ENCODE peak calls at places on chromosome X, in six cellular contexts. One of them, this sample, is unnamed.

GRCh38 chrX:107576392-107576791 is 51.9 kb upstream of the PRPS1 start:
- DNase-seq in thyroid gland: no peak
- DNase-seq in CD8-positive, alpha-beta T cell: no peak
- DNase-seq in fibroblast of lung: no peak
- DNase-seq in right lobe of liver: no peak
- DNase-seq in heart left ventricle: no peak
- DNase-seq in this sample: no peak

GRCh38 chrX:68867458-68868166 is 38.8 kb downstream of the EFNB1 start:
- DNase-seq in heart left ventricle: no peak
- DNase-seq in CD8-positive, alpha-beta T cell: no peak
- DNase-seq in fibroblast of lung: no peak
- DNase-seq in right lobe of liver: no peak
- DNase-seq in thyroid gland: peak; percentile 2
- DNase-seq in this sample: peak; percentile 23

GRCh38 chrX:7444967-7445366 is 297.0 kb upstream of the PUDP start:
- DNase-seq in CD8-positive, alpha-beta T cell: no peak
- DNase-seq in fibroblast of lung: no peak
- DNase-seq in thyroid gland: no peak
- DNase-seq in heart left ventricle: no peak
- DNase-seq in right lobe of liver: no peak
- DNase-seq in this sample: no peak

GRCh38 chrX:15349046-15349445 is 13.7 kb upstream of the PIGA start:
- DNase-seq in CD8-positive, alpha-beta T cell: no peak
- DNase-seq in right lobe of liver: no peak
- DNase-seq in heart left ventricle: no peak
- DNase-seq in fibroblast of lung: peak; percentile 78
- DNase-seq in thyroid gland: peak; percentile 33
- DNase-seq in this sample: no peak

GRCh38 chrX:107579956-107580355 is 48.4 kb upstream of the PRPS1 start:
- DNase-seq in right lobe of liver: no peak
- DNase-seq in heart left ventricle: no peak
- DNase-seq in CD8-positive, alpha-beta T cell: no peak
- DNase-seq in fibroblast of lung: peak; percentile 70
- DNase-seq in thyroid gland: no peak
- DNase-seq in this sample: no peak

GRCh38 chrX:107659768-107660167 is 31.5 kb downstream of the PRPS1 start:
- DNase-seq in fibroblast of lung: peak; percentile 84
- DNase-seq in CD8-positive, alpha-beta T cell: no peak
- DNase-seq in right lobe of liver: no peak
- DNase-seq in thyroid gland: no peak
- DNase-seq in heart left ventricle: no peak
- DNase-seq in this sample: no peak

GRCh38 chrX:13000311-13000811 is 25.5 kb downstream of the TMSB4X start:
- DNase-seq in fibroblast of lung: no peak
- DNase-seq in right lobe of liver: no peak
- DNase-seq in CD8-positive, alpha-beta T cell: peak; percentile 54
- DNase-seq in heart left ventricle: no peak
- DNase-seq in thyroid gland: peak; percentile 36
- DNase-seq in this sample: no peak

GRCh38 chrX:50107470-50107869 is 93.3 kb downstream of the AKAP4 start:
- DNase-seq in fibroblast of lung: no peak
- DNase-seq in heart left ventricle: no peak
- DNase-seq in thyroid gland: no peak
- DNase-seq in CD8-positive, alpha-beta T cell: no peak
- DNase-seq in right lobe of liver: no peak
- DNase-seq in this sample: no peak

GRCh38 chrX:47586043-47586787 is 4.0 kb downstream of the TIMP1 start:
- DNase-seq in thyroid gland: no peak
- DNase-seq in CD8-positive, alpha-beta T cell: no peak
- DNase-seq in fibroblast of lung: no peak
- DNase-seq in right lobe of liver: no peak
- DNase-seq in heart left ventricle: no peak
- DNase-seq in this sample: no peak

GRCh38 chrX:45229348-45229747 is 28.7 kb upstream of the DIPK2B start:
- DNase-seq in CD8-positive, alpha-beta T cell: no peak
- DNase-seq in right lobe of liver: no peak
- DNase-seq in heart left ventricle: no peak
- DNase-seq in thyroid gland: no peak
- DNase-seq in fibroblast of lung: no peak
- DNase-seq in this sample: no peak

GRCh38 chrX:45228126-45228525 is 27.4 kb upstream of the DIPK2B start:
- DNase-seq in thyroid gland: no peak
- DNase-seq in fibroblast of lung: no peak
- DNase-seq in right lobe of liver: no peak
- DNase-seq in heart left ventricle: no peak
- DNase-seq in CD8-positive, alpha-beta T cell: no peak
- DNase-seq in this sample: no peak

GRCh38 chrX:45232139-45232538 is 31.5 kb upstream of the DIPK2B start:
- DNase-seq in heart left ventricle: no peak
- DNase-seq in CD8-positive, alpha-beta T cell: no peak
- DNase-seq in thyroid gland: no peak
- DNase-seq in fibroblast of lung: no peak
- DNase-seq in right lobe of liver: no peak
- DNase-seq in this sample: no peak

GRCh38 chrX:45233541-45233940 is 32.9 kb upstream of the DIPK2B start:
- DNase-seq in right lobe of liver: no peak
- DNase-seq in thyroid gland: no peak
- DNase-seq in fibroblast of lung: no peak
- DNase-seq in heart left ventricle: no peak
- DNase-seq in CD8-positive, alpha-beta T cell: no peak
- DNase-seq in this sample: no peak

GRCh38 chrX:45230410-45230809 is 29.7 kb upstream of the DIPK2B start:
- DNase-seq in fibroblast of lung: no peak
- DNase-seq in thyroid gland: no peak
- DNase-seq in heart left ventricle: no peak
- DNase-seq in CD8-positive, alpha-beta T cell: no peak
- DNase-seq in right lobe of liver: no peak
- DNase-seq in this sample: no peak
- H3K9me3 ChIP-seq in fibroblast of lung: no peaks in the 10 kb centered on the region
- H3K9me3 ChIP-seq in thyroid gland: no peaks in the 10 kb centered on the region
- H3K9me3 ChIP-seq in heart left ventricle: no peaks in the 10 kb centered on the region
- H3K9me3 ChIP-seq in CD8-positive, alpha-beta T cell: no peaks in the 10 kb centered on the region
- H3K9me3 ChIP-seq in right lobe of liver: no peaks in the 10 kb centered on the region
- H3K9me3 ChIP-seq in this sample: no peaks in the 10 kb centered on the region

GRCh38 chrX:53563324-53563723 is 123.2 kb downstream of the HUWE1 start:
- DNase-seq in fibroblast of lung: no peak
- DNase-seq in thyroid gland: no peak
- DNase-seq in right lobe of liver: no peak
- DNase-seq in heart left ventricle: no peak
- DNase-seq in CD8-positive, alpha-beta T cell: no peak
- DNase-seq in this sample: no peak
- H3K36me3 ChIP-seq in fibroblast of lung: peaks cover 16% of the 10 kb centered on the region
- H3K36me3 ChIP-seq in thyroid gland: peaks cover 34% of the 10 kb centered on the region
- H3K36me3 ChIP-seq in right lobe of liver: no peaks in the 10 kb centered on the region
- H3K36me3 ChIP-seq in heart left ventricle: peaks cover 10% of the 10 kb centered on the region
- H3K36me3 ChIP-seq in CD8-positive, alpha-beta T cell: peaks cover 72% of the 10 kb centered on the region
- H3K36me3 ChIP-seq in this sample: peaks cover 78% of the 10 kb centered on the region

GRCh38 chrX:67346667-67347066 is 197.2 kb upstream of the AR start:
- DNase-seq in heart left ventricle: no peak
- DNase-seq in fibroblast of lung: no peak
- DNase-seq in thyroid gland: no peak
- DNase-seq in right lobe of liver: peak; percentile 61
- DNase-seq in CD8-positive, alpha-beta T cell: no peak
- DNase-seq in this sample: no peak

GRCh38 chrX:67351411-67351810 is 192.4 kb upstream of the AR start:
- DNase-seq in right lobe of liver: no peak
- DNase-seq in thyroid gland: no peak
- DNase-seq in fibroblast of lung: no peak
- DNase-seq in heart left ventricle: no peak
- DNase-seq in CD8-positive, alpha-beta T cell: no peak
- DNase-seq in this sample: no peak

GRCh38 chrX:67346225-67346624 is 197.6 kb upstream of the AR start:
- DNase-seq in fibroblast of lung: no peak
- DNase-seq in CD8-positive, alpha-beta T cell: no peak
- DNase-seq in heart left ventricle: no peak
- DNase-seq in right lobe of liver: no peak
- DNase-seq in thyroid gland: no peak
- DNase-seq in this sample: no peak

GRCh38 chrX:67342138-67342537 is 201.7 kb upstream of the AR start:
- DNase-seq in thyroid gland: no peak
- DNase-seq in fibroblast of lung: no peak
- DNase-seq in CD8-positive, alpha-beta T cell: no peak
- DNase-seq in right lobe of liver: no peak
- DNase-seq in heart left ventricle: no peak
- DNase-seq in this sample: no peak

DNA sequence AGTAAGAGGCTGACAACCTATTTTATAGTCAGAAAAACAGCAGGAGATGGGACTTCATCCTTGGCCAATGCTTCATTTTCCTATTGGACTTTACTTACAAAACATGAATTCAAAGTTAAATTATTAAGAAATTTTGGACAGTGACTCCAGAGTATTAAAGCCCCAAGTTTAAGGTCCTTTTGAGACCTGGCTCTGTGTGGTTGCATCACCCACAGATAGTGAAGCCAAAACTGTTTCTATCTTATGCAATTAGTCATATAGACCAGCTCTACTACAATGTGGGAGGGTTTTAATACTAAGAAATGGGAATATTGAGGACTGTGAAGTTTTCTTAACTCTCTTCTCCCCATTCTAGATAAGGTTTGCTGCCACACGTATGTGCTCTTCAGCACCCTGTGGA is 196.7 kb upstream of the AR start:
- DNase-seq in right lobe of liver: no peak
- DNase-seq in fibroblast of lung: no peak
- DNase-seq in CD8-positive, alpha-beta T cell: no peak
- DNase-seq in heart left ventricle: no peak
- DNase-seq in thyroid gland: no peak
- DNase-seq in this sample: no peak
- H3K9me3 ChIP-seq in right lobe of liver: no peaks in the 10 kb centered on the region
- H3K9me3 ChIP-seq in fibroblast of lung: no peaks in the 10 kb centered on the region
- H3K9me3 ChIP-seq in CD8-positive, alpha-beta T cell: no peaks in the 10 kb centered on the region
- H3K9me3 ChIP-seq in heart left ventricle: no peaks in the 10 kb centered on the region
- H3K9me3 ChIP-seq in thyroid gland: no peaks in the 10 kb centered on the region
- H3K9me3 ChIP-seq in this sample: no peaks in the 10 kb centered on the region

GRCh38 chrX:103782640-103783039 is 6.0 kb downstream of the PLP1 start:
- DNase-seq in heart left ventricle: no peak
- DNase-seq in right lobe of liver: no peak
- DNase-seq in CD8-positive, alpha-beta T cell: no peak
- DNase-seq in fibroblast of lung: no peak
- DNase-seq in thyroid gland: no peak
- DNase-seq in this sample: no peak

GRCh38 chrX:103783971-103784370 is 7.3 kb downstream of the PLP1 start:
- DNase-seq in heart left ventricle: no peak
- DNase-seq in thyroid gland: no peak
- DNase-seq in right lobe of liver: no peak
- DNase-seq in fibroblast of lung: no peak
- DNase-seq in CD8-positive, alpha-beta T cell: no peak
- DNase-seq in this sample: no peak

GRCh38 chrX:103780701-103781402 is 4.2 kb downstream of the PLP1 start:
- DNase-seq in fibroblast of lung: no peak
- DNase-seq in thyroid gland: no peak
- DNase-seq in right lobe of liver: no peak
- DNase-seq in CD8-positive, alpha-beta T cell: no peak
- DNase-seq in heart left ventricle: no peak
- DNase-seq in this sample: no peak

GRCh38 chrX:103776586-103776985 is at the start of gene PLP1:
- DNase-seq in heart left ventricle: no peak
- DNase-seq in thyroid gland: no peak
- DNase-seq in fibroblast of lung: no peak
- DNase-seq in CD8-positive, alpha-beta T cell: no peak
- DNase-seq in right lobe of liver: no peak
- DNase-seq in this sample: no peak

GRCh38 chrX:103779156-103779555 is 2.5 kb downstream of the PLP1 start:
- DNase-seq in heart left ventricle: no peak
- DNase-seq in thyroid gland: peak; percentile 18
- DNase-seq in CD8-positive, alpha-beta T cell: no peak
- DNase-seq in right lobe of liver: no peak
- DNase-seq in fibroblast of lung: no peak
- DNase-seq in this sample: no peak
- H3K36me3 ChIP-seq in heart left ventricle: no peaks in the 10 kb centered on the region
- H3K36me3 ChIP-seq in thyroid gland: no peaks in the 10 kb centered on the region
- H3K36me3 ChIP-seq in CD8-positive, alpha-beta T cell: no peaks in the 10 kb centered on the region
- H3K36me3 ChIP-seq in right lobe of liver: no peaks in the 10 kb centered on the region
- H3K36me3 ChIP-seq in fibroblast of lung: no peaks in the 10 kb centered on the region
- H3K36me3 ChIP-seq in this sample: no peaks in the 10 kb centered on the region

GRCh38 chrX:149493567-149494562 is 11.2 kb downstream of the IDS start:
- DNase-seq in thyroid gland: peak; percentile 27
- DNase-seq in fibroblast of lung: no peak
- DNase-seq in heart left ventricle: no peak
- DNase-seq in right lobe of liver: no peak
- DNase-seq in CD8-positive, alpha-beta T cell: no peak
- DNase-seq in this sample: peak; percentile 37

GRCh38 chrX:149497626-149498025 is 7.5 kb downstream of the IDS start:
- DNase-seq in right lobe of liver: no peak
- DNase-seq in fibroblast of lung: peak; percentile 25
- DNase-seq in heart left ventricle: no peak
- DNase-seq in CD8-positive, alpha-beta T cell: no peak
- DNase-seq in thyroid gland: no peak
- DNase-seq in this sample: no peak

GRCh38 chrX:149497054-149497453 is 8.1 kb downstream of the IDS start:
- DNase-seq in right lobe of liver: no peak
- DNase-seq in thyroid gland: no peak
- DNase-seq in heart left ventricle: no peak
- DNase-seq in CD8-positive, alpha-beta T cell: no peak
- DNase-seq in fibroblast of lung: no peak
- DNase-seq in this sample: no peak

GRCh38 chrX:149494844-149495565 is 10.1 kb downstream of the IDS start:
- DNase-seq in heart left ventricle: no peak
- DNase-seq in CD8-positive, alpha-beta T cell: no peak
- DNase-seq in right lobe of liver: no peak
- DNase-seq in fibroblast of lung: no peak
- DNase-seq in thyroid gland: no peak
- DNase-seq in this sample: no peak

GRCh38 chrX:149495573-149496071 is 9.5 kb downstream of the IDS start:
- DNase-seq in right lobe of liver: no peak
- DNase-seq in thyroid gland: no peak
- DNase-seq in heart left ventricle: no peak
- DNase-seq in fibroblast of lung: peak; percentile 56
- DNase-seq in CD8-positive, alpha-beta T cell: no peak
- DNase-seq in this sample: no peak
- H3K9me3 ChIP-seq in right lobe of liver: no peaks in the 10 kb centered on the region
- H3K9me3 ChIP-seq in thyroid gland: no peaks in the 10 kb centered on the region
- H3K9me3 ChIP-seq in heart left ventricle: no peaks in the 10 kb centered on the region
- H3K9me3 ChIP-seq in fibroblast of lung: no peaks in the 10 kb centered on the region
- H3K9me3 ChIP-seq in CD8-positive, alpha-beta T cell: no peaks in the 10 kb centered on the region
- H3K9me3 ChIP-seq in this sample: no peaks in the 10 kb centered on the region

GRCh38 chrX:154015581-154016264 is 4.0 kb downstream of the IRAK1 start:
- DNase-seq in heart left ventricle: no peak
- DNase-seq in thyroid gland: no peak
- DNase-seq in fibroblast of lung: no peak
- DNase-seq in CD8-positive, alpha-beta T cell: no peak
- DNase-seq in right lobe of liver: no peak
- DNase-seq in this sample: no peak
- H3K36me3 ChIP-seq in heart left ventricle: no peaks in the 10 kb centered on the region
- H3K36me3 ChIP-seq in thyroid gland: no peaks in the 10 kb centered on the region
- H3K36me3 ChIP-seq in fibroblast of lung: peaks cover 13% of the 10 kb centered on the region
- H3K36me3 ChIP-seq in CD8-positive, alpha-beta T cell: no peaks in the 10 kb centered on the region
- H3K36me3 ChIP-seq in right lobe of liver: no peaks in the 10 kb centered on the region
- H3K36me3 ChIP-seq in this sample: peaks cover 10% of the 10 kb centered on the region

GRCh38 chrX:151596282-151596681 is 32.8 kb downstream of the PASD1 start:
- DNase-seq in right lobe of liver: no peak
- DNase-seq in heart left ventricle: no peak
- DNase-seq in CD8-positive, alpha-beta T cell: no peak
- DNase-seq in thyroid gland: no peak
- DNase-seq in fibroblast of lung: no peak
- DNase-seq in this sample: no peak
- H3K9me3 ChIP-seq in right lobe of liver: no peaks in the 10 kb centered on the region
- H3K9me3 ChIP-seq in heart left ventricle: no peaks in the 10 kb centered on the region
- H3K9me3 ChIP-seq in CD8-positive, alpha-beta T cell: no peaks in the 10 kb centered on the region
- H3K9me3 ChIP-seq in thyroid gland: no peaks in the 10 kb centered on the region
- H3K9me3 ChIP-seq in fibroblast of lung: no peaks in the 10 kb centered on the region
- H3K9me3 ChIP-seq in this sample: no peaks in the 10 kb centered on the region